ENCODE peak calls at places on chromosomes 7 and 10, in four cellular contexts. K is psoas muscle, T is pancreas, A is body of pancreas. D is an unnamed sample.

GRCh38 chr7:74233655-74234280 is 20.4 kb downstream of the RFC2 start:
- DNase-seq in K (no peak), T (no peak), A (no peak), D (no peak)

GRCh38 chr10:3131098-3131497 is 41.5 kb downstream of the PITRM1 start:
- DNase-seq in K (no peak), T (no peak), A (no peak), D (no peak)

GRCh38 chr7:138799336-138799965 is 1.5 kb upstream of the ATP6V0A4 start:
- DNase-seq in K (no peak), T (no peak), A (no peak), D (no peak)

GRCh38 chr10:77446700-77447099 is 190.9 kb downstream of the KCNMA1 start:
- DNase-seq in K (no peak), T (no peak), A (no peak), D (no peak)

GRCh38 chr10:132548106-132548823 is 10.7 kb downstream of the INPP5A start:
- DNase-seq in K (peak; percentile 11), T (no peak), A (no peak), D (no peak)

GRCh38 chr7:128959296-128959695 is 21.6 kb downstream of the IRF5 start:
- DNase-seq in K (no peak), T (no peak), A (no peak), D (no peak)

GRCh38 chr10:101140950-101141621 is 10.0 kb downstream of the TLX1 start:
- DNase-seq in K (no peak), T (no peak), A (no peak), D (no peak)

GRCh38 chr10:28668363-28669226 is 8.7 kb upstream of the BAMBI start:
- DNase-seq in K (peak; percentile 51), T (no peak), A (peak; percentile 14), D (no peak)

GRCh38 chr10:58152698-58153263 is 114.9 kb downstream of the IPMK start:
- DNase-seq in K (no peak), T (peak; percentile 9), A (peak; percentile 51), D (no peak)

GRCh38 chr10:5608608-5609270 is 57.7 kb downstream of the ASB13 start:
- DNase-seq in K (no peak), T (no peak), A (no peak), D (no peak)

GRCh38 chr10:21424511-21424910 is 101.0 kb downstream of the SKIDA1 start:
- DNase-seq in K (no peak), T (no peak), A (no peak), D (no peak)

GRCh38 chr10:33927347-33927746 is 592.9 kb upstream of the NRP1 start:
- DNase-seq in K (no peak), T (no peak), A (no peak), D (peak; percentile 94)

GRCh38 chr10:75097666-75098285 is 13.7 kb upstream of the SAMD8 start:
- DNase-seq in K (no peak), T (no peak), A (no peak), D (no peak)

GRCh38 chr7:117667456-117667855 is 187.6 kb downstream of the CFTR start:
- DNase-seq in K (no peak), T (no peak), A (no peak), D (no peak)

GRCh38 chr7:134368851-134369533 is 52.3 kb upstream of the SLC35B4 start:
- DNase-seq in K (no peak), T (peak; percentile 57), A (peak; percentile 73), D (no peak)

GRCh38 chr7:105776986-105777910 is 99.2 kb downstream of the ATXN7L1 start:
- DNase-seq in K (no peak), T (no peak), A (no peak), D (no peak)

GRCh38 chr10:89431977-89432376 is 17.6 kb downstream of the IFIT5 start:
- DNase-seq in K (no peak), T (no peak), A (peak; percentile 31), D (no peak)

GRCh38 chr7:138907438-138907837 is 73.8 kb downstream of the KIAA1549 start:
- DNase-seq in K (no peak), T (no peak), A (no peak), D (no peak)

GRCh38 chr7:24851791-24852190 is 94.5 kb upstream of the GSDME start:
- DNase-seq in K (no peak), T (no peak), A (no peak), D (no peak)

GRCh38 chr7:38294926-38295325 is 21.5 kb upstream of the TARP start:
- DNase-seq in K (no peak), T (no peak), A (no peak), D (no peak)

GRCh38 chr10:78657622-78658165 is 411.1 kb upstream of the ZMIZ1 start:
- DNase-seq in K (peak; percentile 76), T (peak; percentile 65), A (peak; percentile 82), D (no peak)

GRCh38 chr7:19834566-19834965 is 61.1 kb upstream of the TMEM196 start:
- DNase-seq in K (no peak), T (no peak), A (no peak), D (no peak)

GRCh38 chr10:102869290-102870198 is at the start of gene AS3MT:
- DNase-seq in K (peak; percentile 31), T (peak; percentile 25), A (peak; percentile 27), D (no peak)

GRCh38 chr10:78605800-78606350 is 462.9 kb upstream of the ZMIZ1 start:
- DNase-seq in K (no peak), T (no peak), A (no peak), D (no peak)

GRCh38 chr7:142914121-142914520 is 19.4 kb downstream of the TRPV5 start:
- DNase-seq in K (no peak), T (no peak), A (no peak), D (no peak)

GRCh38 chr7:44144426-44144967 is 3.4 kb upstream of the MYL7 start:
- DNase-seq in K (no peak), T (no peak), A (no peak), D (no peak)

GRCh38 chr7:155217629-155218028 is 80.0 kb upstream of the INSIG1 start:
- DNase-seq in K (no peak), T (no peak), A (no peak), D (no peak)

GRCh38 chr10:83516788-83517187 is 622.5 kb upstream of the GHITM start:
- DNase-seq in K (no peak), T (no peak), A (no peak), D (no peak)

GRCh38 chr10:10816453-10816852 is 201.2 kb upstream of the CELF2 start:
- DNase-seq in K (no peak), T (no peak), A (no peak), D (no peak)

GRCh38 chr7:17460665-17461064 is 162.2 kb downstream of the AHR start:
- DNase-seq in K (no peak), T (no peak), A (no peak), D (no peak)

GRCh38 chr7:35785250-35785649 is 15.6 kb upstream of the SEPTIN7 start:
- DNase-seq in K (no peak), T (no peak), A (no peak), D (no peak)

GRCh38 chr7:23938230-23938629 is 228.2 kb downstream of the STK31 start:
- DNase-seq in K (no peak), T (no peak), A (no peak), D (no peak)

GRCh38 chr10:48251152-48251524 is 23.4 kb downstream of the FRMPD2 start:
- DNase-seq in K (no peak), T (no peak), A (peak; percentile 9), D (no peak)

GRCh38 chr7:2465928-2466327 is 10.3 kb downstream of the GRIFIN start:
- DNase-seq in K (no peak), T (no peak), A (no peak), D (no peak)

GRCh38 chr10:127890935-127891334 is 1.8 kb downstream of the CLRN3 start:
- DNase-seq in K (no peak), T (no peak), A (no peak), D (no peak)
- H3K4me3 ChIP-seq in K (no peak overlapping the region), T (no peak overlapping the region), A (no peak overlapping the region), D (no peak overlapping the region)

GRCh38 chr7:22087861-22088260 is 142.2 kb upstream of the CDCA7L start:
- DNase-seq in K (no peak), T (no peak), A (no peak), D (no peak)

GRCh38 chr7:22093003-22093402 is 147.3 kb upstream of the CDCA7L start:
- DNase-seq in K (no peak), T (no peak), A (no peak), D (no peak)

GRCh38 chr7:22090107-22090506 is 144.4 kb upstream of the CDCA7L start:
- DNase-seq in K (no peak), T (no peak), A (no peak), D (no peak)

GRCh38 chr7:22093936-22094335 is 148.2 kb upstream of the CDCA7L start:
- DNase-seq in K (no peak), T (no peak), A (no peak), D (no peak)

GRCh38 chr7:22090512-22090911 is 144.8 kb upstream of the CDCA7L start:
- DNase-seq in K (no peak), T (no peak), A (no peak), D (no peak)
- H3K4me3 ChIP-seq in K (no peak overlapping the region), T (no peak overlapping the region), A (no peak overlapping the region), D (no peak overlapping the region)

DNA sequence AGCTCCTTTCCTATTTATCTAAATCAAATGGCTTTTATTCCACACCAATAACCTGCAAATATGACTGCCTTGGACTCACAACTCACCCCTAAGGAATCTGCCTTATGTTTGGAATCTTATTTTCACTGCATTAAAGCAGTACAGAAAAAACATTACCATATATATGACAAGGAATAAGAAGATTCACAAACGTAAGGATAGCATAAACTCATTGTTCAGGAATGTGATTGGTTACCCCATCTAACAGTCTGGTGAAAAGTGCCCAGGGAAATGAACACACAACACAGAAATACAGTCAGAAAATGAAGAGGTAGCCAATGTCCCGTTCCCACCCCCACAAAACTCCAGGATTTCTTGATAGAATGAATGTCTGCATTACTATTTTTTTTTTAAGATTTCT is 2.0 kb downstream of the PPP3CB start:
- DNase-seq in K (no peak), T (no peak), A (no peak), D (no peak)
- H3K4me3 ChIP-seq in K (peak overlapping the region; percentile 90), T (no peak overlapping the region), A (no peak overlapping the region), D (no peak overlapping the region)

GRCh38 chr7:130960208-130960988 is 226.4 kb upstream of the KLF14 start:
- DNase-seq in K (no peak), T (no peak), A (peak; percentile 57), D (no peak)

GRCh38 chr7:130961128-130961601 is 227.2 kb upstream of the KLF14 start:
- DNase-seq in K (no peak), T (no peak), A (no peak), D (no peak)

GRCh38 chr7:130957722-130958360 is 223.8 kb upstream of the KLF14 start:
- DNase-seq in K (no peak), T (no peak), A (no peak), D (no peak)

GRCh38 chr7:130958846-130959245 is 224.8 kb upstream of the KLF14 start:
- DNase-seq in K (no peak), T (no peak), A (no peak), D (no peak)

GRCh38 chr7:130959743-130960207 is 225.8 kb upstream of the KLF14 start:
- DNase-seq in K (no peak), T (no peak), A (no peak), D (no peak)
- H3K4me3 ChIP-seq in K (no peak overlapping the region), T (no peak overlapping the region), A (no peak overlapping the region), D (peak overlapping the region; percentile 30)

GRCh38 chr10:68106656-68107055 is 2.6 kb upstream of the MYPN start:
- DNase-seq in K (no peak), T (no peak), A (no peak), D (no peak)
- H3K4me3 ChIP-seq in K (peak overlapping the region; percentile 75), T (no peak overlapping the region), A (no peak overlapping the region), D (no peak overlapping the region)

GRCh38 chr10:92222603-92223275 is 68.1 kb downstream of the CPEB3 start:
- DNase-seq in K (no peak), T (no peak), A (no peak), D (no peak)
- H3K4me3 ChIP-seq in K (no peak overlapping the region), T (no peak overlapping the region), A (no peak overlapping the region), D (no peak overlapping the region)

D was measured in RWPE2.